ENCODE peak calls at places on chromosomes 6 and 20, in five cellular contexts. J is CD4-positive, CD25-positive, alpha-beta regulatory T cell; L is stomach; S is HCEC 1CT; H is lower lobe of right lung. N is an unnamed sample.

GRCh38 chr20:58192567-58192966 is 35.9 kb downstream of the ANKRD60 start:
- DNase-seq in J (no peak), L (no peak), S (no peak), H (no peak), N (no peak)

GRCh38 chr20:4476903-4477302 is 244.8 kb upstream of the PRND start:
- DNase-seq in J (no peak), L (no peak), S (no peak), H (no peak), N (peak; percentile 29)

GRCh38 chr6:115271001-115271400 is 789.7 kb downstream of the FRK start:
- DNase-seq in J (no peak), L (no peak), S (no peak), H (no peak), N (no peak)

GRCh38 chr6:15791401-15792137 is 128.7 kb upstream of the DTNBP1 start:
- DNase-seq in J (no peak), L (no peak), S (no peak), H (no peak), N (peak; percentile 6)

GRCh38 chr6:33589366-33589722 is 9.3 kb upstream of the BAK1 start:
- DNase-seq in J (no peak), L (no peak), S (no peak), H (no peak), N (no peak)

GRCh38 chr20:49887828-49888340 is 27.4 kb downstream of the SPATA2 start:
- DNase-seq in J (no peak), L (no peak), S (no peak), H (no peak), N (no peak)

GRCh38 chr6:71510057-71510713 is 221.6 kb downstream of the OGFRL1 start:
- DNase-seq in J (peak; percentile 1), L (peak; percentile 43), S (peak; percentile 87), H (no peak), N (peak; percentile 93)

GRCh38 chr6:151999194-151999593 is 191.7 kb downstream of the ESR1 start:
- DNase-seq in J (no peak), L (no peak), S (no peak), H (no peak), N (peak; percentile 43)

GRCh38 chr20:53918949-53919361 is 151.4 kb downstream of the BCAS1 start:
- DNase-seq in J (no peak), L (no peak), S (no peak), H (no peak), N (no peak)

GRCh38 chr6:126072172-126072571 is 85.8 kb downstream of the TRMT11 start:
- DNase-seq in J (no peak), L (no peak), S (no peak), H (no peak), N (peak; percentile 17)

GRCh38 chr6:112018619-112019416 is 35.1 kb upstream of the CCN6 start:
- DNase-seq in J (no peak), L (peak; percentile 48), S (no peak), H (no peak), N (no peak)

N was measured in fibroblast of lung.